ENCODE peak calls at places on chromosomes 4 and X, in six cellular contexts. B is endothelial cell, Y is cardiac fibroblast, C is right lobe of liver, N is SW480, J is stomach. V is an unnamed sample.

GRCh38 chr4:67608047-67608446 is 49.5 kb downstream of the STAP1 start:
- DNase-seq in C (no peak), Y (no peak), N (no peak), B (no peak), J (no peak), V (no peak)

GRCh38 chr4:13611283-13611842 is 16.2 kb downstream of the BOD1L1 start:
- DNase-seq in N (no peak), C (no peak), B (no peak), Y (peak), J (no peak), V (no peak)

GRCh38 chr4:168712316-168712855 is 215.5 kb downstream of the PALLD start:
- DNase-seq in N (no peak), J (no peak), Y (no peak), B (no peak), C (no peak), V (no peak)

GRCh38 chrX:150897371-150898319 is 823 bp downstream of the CD99L2 start:
- DNase-seq in N (no peak), B (peak), J (peak), Y (peak), C (no peak), V (peak)

GRCh38 chrX:133229361-133229760 is 11.2 kb upstream of the TFDP3 start:
- DNase-seq in B (no peak), N (peak), Y (no peak), C (no peak), J (no peak), V (no peak)

GRCh38 chr4:53315300-53315699 is 50.6 kb downstream of the SCFD2 start:
- DNase-seq in J (no peak), Y (no peak), C (no peak), N (no peak), B (no peak), V (no peak)

GRCh38 chr4:101337688-101338087 is 9.6 kb downstream of the PPP3CA start:
- DNase-seq in C (no peak), J (no peak), Y (peak), B (no peak), N (no peak), V (no peak)

GRCh38 chr4:113584407-113585150 is 177.0 kb downstream of the CAMK2D start:
- DNase-seq in Y (peak), J (no peak), N (no peak), C (no peak), B (no peak), V (peak)

GRCh38 chr4:140641105-140641555 is 72.4 kb upstream of the UCP1 start:
- DNase-seq in C (no peak), N (no peak), Y (no peak), J (no peak), B (no peak), V (no peak)

GRCh38 chr4:158111241-158111640 is 61.6 kb downstream of the GASK1B start:
- DNase-seq in Y (peak), B (no peak), C (no peak), J (no peak), N (no peak), V (no peak)

GRCh38 chr4:39591290-39591689 is 47.4 kb downstream of the SMIM14 start:
- DNase-seq in J (peak), N (peak), Y (peak), B (no peak), C (no peak), V (no peak)

GRCh38 chr4:105613326-105613725 is 60.9 kb downstream of the ARHGEF38 start:
- DNase-seq in C (no peak), N (no peak), Y (peak), J (peak), B (no peak), V (no peak)

GRCh38 chr4:110793890-110794588 is 171.2 kb upstream of the PITX2 start:
- DNase-seq in B (no peak), J (no peak), N (no peak), Y (no peak), C (no peak), V (peak)

GRCh38 chr4:173289351-173289725 is 44.8 kb downstream of the HMGB2 start:
- DNase-seq in N (no peak), B (no peak), Y (no peak), C (no peak), J (no peak), V (peak)

GRCh38 chr4:111266937-111267336 is 644.1 kb upstream of the PITX2 start:
- DNase-seq in N (no peak), C (no peak), J (no peak), B (no peak), Y (no peak), V (no peak)

GRCh38 chr4:37463457-37463856 is 218.9 kb downstream of the NWD2 start:
- DNase-seq in Y (no peak), B (no peak), J (no peak), N (no peak), C (no peak), V (peak)

GRCh38 chr4:108685036-108685686 is 34.8 kb downstream of the OSTC start:
- DNase-seq in N (no peak), C (no peak), J (no peak), Y (peak), B (no peak), V (no peak)

GRCh38 chr4:103032575-103032974 is 13.1 kb upstream of the SLC9B1 start:
- DNase-seq in C (no peak), J (no peak), B (peak), N (peak), Y (peak), V (peak)